ENCODE peak calls at places on chromosomes 1 and 21, in eight cellular contexts. Q, E, O, X, B, I, R and D are unnamed samples.

GRCh38 chr1:99465176-99465900 is 180.6 kb upstream of the PALMD start:
- DNase-seq in B (peak), E (no peak), Q (no peak), X (no peak), I (no peak), O (peak), R (peak), D (no peak)

GRCh38 chr1:7301346-7301993 is 469.6 kb upstream of the VAMP3 start:
- DNase-seq in Q (no peak), X (no peak), B (no peak), R (peak), E (no peak), I (no peak), O (no peak), D (no peak)

GRCh38 chr1:91731815-91732214 is 154.1 kb downstream of the TGFBR3 start:
- DNase-seq in X (no peak), B (no peak), E (no peak), O (peak), Q (no peak), R (peak), I (no peak), D (no peak)

GRCh38 chr1:183711691-183712401 is 58.7 kb upstream of the APOBEC4 start:
- DNase-seq in E (no peak), B (no peak), O (peak), Q (no peak), R (peak), I (no peak), X (no peak), D (no peak)

GRCh38 chr21:26715116-26715515 is 130.1 kb downstream of the ADAMTS1 start:
- DNase-seq in R (no peak), Q (no peak), B (no peak), E (no peak), O (no peak), X (no peak), I (no peak), D (no peak)

GRCh38 chr21:45834821-45835293 is 146.7 kb upstream of the COL6A1 start:
- DNase-seq in Q (no peak), E (no peak), X (no peak), I (no peak), O (no peak), B (no peak), R (no peak), D (no peak)

GRCh38 chr1:50967416-50968020 is 2.5 kb upstream of the CDKN2C start:
- DNase-seq in R (no peak), I (no peak), B (no peak), Q (no peak), X (no peak), E (no peak), O (no peak), D (no peak)

GRCh38 chr1:12760256-12760795 is 13.2 kb upstream of the PRAMEF12 start:
- DNase-seq in O (no peak), X (no peak), Q (no peak), R (no peak), I (no peak), E (no peak), B (no peak), D (no peak)

GRCh38 chr1:109312246-109312645 is 5.4 kb upstream of the MYBPHL start:
- DNase-seq in E (no peak), B (no peak), I (no peak), R (no peak), Q (no peak), O (no peak), X (no peak), D (no peak)

GRCh38 chr1:10980094-10980577 is 32.3 kb upstream of the TARDBP start:
- DNase-seq in Q (no peak), O (peak), E (no peak), X (no peak), R (peak), B (no peak), I (peak), D (peak)

GRCh38 chr1:38246955-38247952 is 200.7 kb upstream of the POU3F1 start:
- DNase-seq in B (no peak), O (peak), E (no peak), Q (no peak), R (peak), X (no peak), I (no peak), D (peak)

GRCh38 chr1:244761279-244761678 is 74.2 kb upstream of the COX20 start:
- DNase-seq in I (no peak), E (no peak), O (no peak), X (no peak), R (no peak), B (no peak), Q (no peak), D (no peak)

GRCh38 chr1:210635108-210635507 is 306.4 kb downstream of the HHAT start:
- DNase-seq in R (no peak), E (no peak), X (no peak), O (no peak), B (no peak), Q (no peak), I (no peak), D (no peak)

GRCh38 chr1:102655034-102655433 is 453.3 kb downstream of the COL11A1 start:
- DNase-seq in B (no peak), X (no peak), R (no peak), E (no peak), O (no peak), Q (no peak), I (no peak), D (no peak)

GRCh38 chr1:206035027-206035426 is 11.3 kb upstream of the CTSE start:
- DNase-seq in R (no peak), I (no peak), X (no peak), B (no peak), E (no peak), O (no peak), Q (no peak), D (peak)

GRCh38 chr1:168972887-168973286 is 133.6 kb upstream of the ATP1B1 start:
- DNase-seq in E (no peak), B (no peak), Q (no peak), I (no peak), R (no peak), O (no peak), X (no peak), D (no peak)